ENCODE peak calls at places on chromosomes 13 and 19, in nine cellular contexts. G is central memory CD8-positive, alpha-beta T cell; D is GOT3; E is ovary; B is neural crest cell; L is ureter; I is uterus; O is EL; C is activated CD4-positive, alpha-beta T cell treated with anti-CD3 and anti-CD28 coated beads, Interleukin-2, amount 50 U/mL, for 48 hours. R is an unnamed sample.

GRCh38 chr13:92270990-92271389 is 872.6 kb downstream of the GPC5 start:
- DNase-seq in E (no peak), G (no peak), D (no peak), I (no peak), O (no peak), B (no peak), L (no peak), C (no peak), R (no peak)

GRCh38 chr13:97262058-97262457 is 39.9 kb downstream of the MBNL2 start:
- DNase-seq in B (no peak), L (no peak), E (no peak), I (no peak), G (no peak), C (peak), D (no peak), O (no peak), R (no peak)

GRCh38 chr19:40605201-40605971 is 4.2 kb downstream of the LTBP4 start:
- DNase-seq in B (no peak), C (peak), I (peak), O (peak), D (peak), G (peak), L (peak), E (peak), R (peak)

GRCh38 chr13:108283110-108283509 is 13.6 kb downstream of the TNFSF13B start:
- DNase-seq in D (no peak), I (no peak), E (no peak), C (no peak), B (no peak), L (no peak), G (no peak), O (no peak), R (no peak)

GRCh38 chr13:30865131-30866009 is 40.7 kb upstream of the MEDAG start:
- DNase-seq in I (peak), B (peak), E (peak), L (peak), G (peak), C (peak), D (peak), O (peak), R (peak)

GRCh38 chr13:107730835-107731234 is 484.5 kb downstream of the LIG4 start:
- DNase-seq in B (no peak), L (no peak), D (no peak), E (no peak), I (no peak), G (no peak), O (no peak), C (no peak), R (no peak)

GRCh38 chr13:45943965-45944364 is 92.4 kb upstream of the SIAH3 start:
- DNase-seq in L (no peak), D (no peak), O (no peak), C (no peak), I (no peak), G (no peak), E (no peak), B (no peak), R (no peak)

GRCh38 chr19:49565261-49565660 is 15.1 kb downstream of the NOSIP start:
- DNase-seq in B (no peak), O (no peak), I (no peak), C (no peak), E (no peak), L (no peak), G (no peak), D (no peak), R (no peak)

GRCh38 chr13:40087021-40088002 is 431.9 kb downstream of the COG6 start:
- DNase-seq in B (no peak), I (no peak), C (no peak), E (no peak), O (no peak), L (no peak), D (no peak), G (no peak), R (no peak)

GRCh38 chr13:74288361-74288911 is 154.2 kb upstream of the KLF12 start:
- DNase-seq in O (peak), B (peak), L (peak), I (no peak), C (peak), D (no peak), G (no peak), E (peak), R (peak)

GRCh38 chr19:42149447-42150202 is 17.4 kb upstream of the POU2F2 start:
- DNase-seq in L (no peak), C (no peak), O (no peak), G (no peak), E (no peak), B (no peak), I (no peak), D (no peak), R (no peak)

GRCh38 chr19:40489882-40490230 is 23.1 kb downstream of the SPTBN4 start:
- DNase-seq in I (no peak), D (no peak), O (no peak), L (no peak), E (no peak), C (no peak), B (no peak), G (no peak), R (no peak)

GRCh38 chr13:114101831-114102520 is 30.4 kb downstream of the RASA3 start:
- DNase-seq in C (no peak), D (no peak), G (no peak), E (peak), L (no peak), O (no peak), B (no peak), I (peak), R (no peak)

GRCh38 chr19:55112246-55112780 is 5.1 kb downstream of the PPP1R12C start:
- DNase-seq in G (no peak), O (no peak), I (no peak), E (no peak), L (peak), B (no peak), D (no peak), C (no peak), R (no peak)

GRCh38 chr19:2491130-2491801 is 15.3 kb downstream of the GADD45B start:
- DNase-seq in I (no peak), O (peak), B (no peak), G (no peak), E (no peak), L (peak), C (no peak), D (no peak), R (no peak)

GRCh38 chr13:100987993-100988392 is 313.4 kb upstream of the TMTC4 start:
- DNase-seq in D (no peak), I (no peak), B (no peak), E (no peak), L (no peak), O (peak), C (no peak), G (no peak), R (no peak)

GRCh38 chr13:85040176-85040660 is 759.0 kb downstream of the SLITRK6 start:
- DNase-seq in E (no peak), C (no peak), B (no peak), I (no peak), O (no peak), L (no peak), G (no peak), D (no peak), R (no peak)

GRCh38 chr19:17148130-17148529 is 67.0 kb upstream of the USE1 start:
- DNase-seq in D (no peak), O (no peak), B (no peak), I (no peak), C (no peak), L (no peak), G (no peak), E (no peak), R (no peak)

GRCh38 chr19:15519433-15519976 is 11.2 kb downstream of the CYP4F22 start:
- DNase-seq in I (no peak), C (no peak), G (no peak), B (no peak), O (no peak), E (no peak), D (no peak), L (no peak), R (no peak)

GRCh38 chr13:111319521-111319920 is 921 bp upstream of the TEX29 start:
- DNase-seq in L (peak), C (no peak), G (no peak), O (no peak), E (no peak), I (no peak), D (no peak), B (no peak), R (no peak)

GRCh38 chr13:28622286-28622685 is 36.6 kb upstream of the POMP start:
- DNase-seq in B (no peak), E (no peak), L (no peak), O (no peak), I (no peak), C (no peak), D (no peak), G (no peak), R (no peak)

GRCh38 chr13:91724591-91724990 is 326.2 kb downstream of the GPC5 start:
- DNase-seq in L (no peak), I (no peak), E (peak), D (no peak), O (no peak), B (no peak), G (no peak), C (no peak), R (no peak)

GRCh38 chr19:1616875-1617274 is 11.6 kb upstream of the UQCR11 start:
- DNase-seq in L (no peak), I (no peak), C (no peak), O (no peak), B (no peak), E (no peak), D (no peak), G (no peak), R (no peak)

GRCh38 chr13:98447130-98447529 is 129.8 kb downstream of the STK24 start:
- DNase-seq in G (no peak), C (no peak), E (no peak), I (no peak), L (no peak), O (no peak), D (no peak), B (no peak), R (no peak)

GRCh38 chr19:19871932-19872331 is 6.2 kb downstream of the ZNF253 start:
- DNase-seq in I (no peak), C (no peak), D (no peak), E (no peak), O (no peak), L (no peak), G (no peak), B (no peak), R (no peak)

GRCh38 chr19:40424637-40425449 is 949 bp downstream of the SERTAD1 start:
- DNase-seq in L (no peak), O (peak), E (no peak), B (no peak), D (no peak), G (no peak), C (no peak), I (no peak), R (no peak)

GRCh38 chr13:24502567-24503375 is 9.8 kb downstream of the PARP4 start:
- DNase-seq in O (peak), E (no peak), I (no peak), L (no peak), C (no peak), B (no peak), D (no peak), G (no peak), R (no peak)

R was measured in memory B cell.